ENCODE peak calls at places on chromosomes 4 and X, in seven cellular contexts. H, V, X, O, W, P and N are unnamed samples.
A peak's percentile ranks its signal among the peaks of the same experiment; 100 is the strongest.

GRCh38 chr4:172619218-172619617 is 549.4 kb upstream of the GALNT7 start:
- DNase-seq in P (no peak), X (no peak), H (no peak), W (no peak), O (no peak), V (no peak), N (no peak)

GRCh38 chr4:143207555-143207954 is 22.8 kb downstream of the USP38 start:
- DNase-seq in V (no peak), P (no peak), O (no peak), H (peak; percentile 64), W (no peak), X (no peak), N (no peak)

GRCh38 chrX:38754102-38754790 is 47.0 kb upstream of the MID1IP1 start:
- DNase-seq in W (no peak), V (no peak), P (peak; percentile 73), X (no peak), H (peak; percentile 75), O (no peak), N (no peak)

GRCh38 chrX:2711441-2711840 is 20.3 kb downstream of the CD99 start:
- DNase-seq in O (no peak), P (no peak), H (no peak), V (no peak), X (no peak), W (no peak), N (no peak)

GRCh38 chr4:156774422-156774821 is 197.2 kb downstream of the PDGFC start:
- DNase-seq in V (no peak), O (peak; percentile 73), H (peak; percentile 95), W (no peak), X (no peak), P (no peak), N (peak; percentile 42)

GRCh38 chrX:8743126-8743732 is 11.3 kb upstream of the ANOS1 start:
- DNase-seq in O (no peak), W (peak; percentile 49), H (peak; percentile 9), P (peak; percentile 90), X (peak; percentile 40), V (no peak), N (no peak)

GRCh38 chrX:8939344-8939743 is 94.6 kb downstream of the FAM9B start:
- DNase-seq in O (no peak), V (no peak), W (no peak), P (no peak), X (peak; percentile 49), H (no peak), N (no peak)

GRCh38 chr4:66606908-66607307 is 936.6 kb upstream of the EPHA5 start:
- DNase-seq in W (no peak), O (no peak), X (no peak), H (no peak), P (peak; percentile 52), V (no peak), N (no peak)

GRCh38 chr4:108060686-108061321 is 71.1 kb downstream of the HADH start:
- DNase-seq in P (no peak), V (no peak), X (no peak), H (no peak), O (no peak), W (no peak), N (no peak)

DNA sequence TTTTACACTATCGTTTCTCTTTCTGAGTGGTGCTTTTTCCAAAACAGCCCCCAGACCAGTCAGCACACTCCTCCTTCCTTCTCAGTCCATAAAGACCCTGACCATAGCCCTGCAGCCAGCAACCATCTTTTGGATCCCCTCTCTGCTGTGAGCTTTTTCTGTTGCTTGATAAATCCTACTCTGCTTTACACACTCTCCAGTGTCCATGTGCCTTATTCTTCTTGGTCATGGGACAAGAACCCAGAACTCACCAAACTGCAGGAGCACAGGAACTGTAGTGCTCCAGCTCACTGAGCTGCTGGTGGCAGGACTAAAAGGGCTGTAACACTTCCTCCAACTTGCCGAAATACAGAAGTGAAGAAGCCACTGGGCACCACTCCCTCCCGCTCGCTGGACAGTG is 32.5 kb downstream of the COX18 start:
- DNase-seq in H (no peak), W (no peak), X (no peak), O (no peak), P (no peak), V (no peak), N (no peak)
- H3K4me3 ChIP-seq in H (no peak overlapping the region), W (no peak overlapping the region), X (no peak overlapping the region), O (no peak overlapping the region), P (no peak overlapping the region), V (no peak overlapping the region), N (no peak overlapping the region)

GRCh38 chrX:18377802-18378201 is 23.3 kb upstream of the SCML2 start:
- DNase-seq in P (peak; percentile 75), V (no peak), W (no peak), O (no peak), X (no peak), H (peak; percentile 27), N (no peak)
- TF ChIP-seq CTCF in P (peak; percentile 72), V (peak; percentile 27), W (no peak), O (no peak), X (peak; percentile 43), H (peak; percentile 52), N (peak; percentile 16)

GRCh38 chr4:84051728-84052127 is 447.4 kb downstream of the NKX6-1 start:
- DNase-seq in H (no peak), V (no peak), P (peak; percentile 43), W (no peak), X (no peak), O (no peak), N (no peak)

GRCh38 chr4:84050014-84050413 is 449.1 kb downstream of the NKX6-1 start:
- DNase-seq in W (no peak), O (no peak), H (no peak), P (peak; percentile 80), V (no peak), X (no peak), N (no peak)
- H3K4me3 ChIP-seq in W (no peak overlapping the region), O (no peak overlapping the region), H (no peak overlapping the region), P (no peak overlapping the region), V (no peak overlapping the region), X (no peak overlapping the region), N (no peak overlapping the region)

GRCh38 chr4:128061566-128062536 is 739 bp downstream of the LARP1B start:
- DNase-seq in H (peak; percentile 15), W (peak; percentile 72), P (peak; percentile 90), X (peak; percentile 52), O (peak; percentile 78), V (peak; percentile 75), N (peak; percentile 73)
- TF ChIP-seq CTCF in H (no peak), W (no peak), P (peak; percentile 46), X (no peak), O (no peak), V (no peak), N (peak; percentile 15)

GRCh38 chr4:134364928-134365327 is 163.3 kb upstream of the PABPC4L start:
- DNase-seq in H (no peak), V (no peak), W (no peak), X (no peak), P (no peak), O (no peak), N (no peak)

GRCh38 chr4:134365852-134366251 is 164.3 kb upstream of the PABPC4L start:
- DNase-seq in X (peak; percentile 35), H (no peak), V (no peak), W (no peak), P (no peak), O (no peak), N (no peak)
- H3K4me3 ChIP-seq in X (no peak overlapping the region), H (no peak overlapping the region), V (no peak overlapping the region), W (no peak overlapping the region), P (no peak overlapping the region), O (no peak overlapping the region), N (no peak overlapping the region)

DNA sequence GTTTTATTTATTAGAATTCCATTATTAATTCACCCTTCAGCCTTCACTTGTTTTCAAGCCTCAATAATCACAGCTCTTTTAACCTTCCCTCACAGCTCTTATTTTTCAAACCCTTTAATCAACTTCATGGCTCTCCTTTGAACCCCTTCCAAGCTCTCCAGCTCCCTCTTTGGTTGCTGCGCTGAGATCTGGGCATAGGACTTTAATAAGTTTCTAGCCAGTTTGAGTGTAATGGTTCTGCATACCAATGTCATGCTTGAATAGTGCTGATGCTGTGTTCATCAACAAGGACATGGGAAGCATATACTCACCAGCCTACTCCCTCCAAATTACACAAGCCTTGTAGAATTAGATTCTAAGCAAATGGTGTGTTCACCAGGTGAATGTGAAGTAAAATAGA is 3.5 kb upstream of the RNF212 start:
- DNase-seq in O (no peak), W (no peak), P (no peak), X (no peak), V (no peak), H (peak; percentile 17), N (no peak)
- TF ChIP-seq CTCF in O (no peak), W (no peak), P (peak; percentile 43), X (no peak), V (no peak), H (peak; percentile 17), N (no peak)

GRCh38 chr4:182533948-182534347 is 290.7 kb downstream of the TENM3 start:
- DNase-seq in O (no peak), W (no peak), P (no peak), V (no peak), H (peak; percentile 5), X (no peak), N (no peak)

GRCh38 chr4:182540496-182540895 is 297.3 kb downstream of the TENM3 start:
- DNase-seq in X (no peak), P (no peak), W (no peak), O (no peak), V (no peak), H (no peak), N (no peak)

GRCh38 chr4:182531555-182532162 is 288.5 kb downstream of the TENM3 start:
- DNase-seq in V (no peak), X (no peak), P (no peak), O (no peak), H (no peak), W (no peak), N (no peak)

GRCh38 chr4:182536221-182536620 is 293.0 kb downstream of the TENM3 start:
- DNase-seq in V (no peak), W (no peak), P (peak; percentile 68), O (no peak), X (no peak), H (no peak), N (no peak)

DNA sequence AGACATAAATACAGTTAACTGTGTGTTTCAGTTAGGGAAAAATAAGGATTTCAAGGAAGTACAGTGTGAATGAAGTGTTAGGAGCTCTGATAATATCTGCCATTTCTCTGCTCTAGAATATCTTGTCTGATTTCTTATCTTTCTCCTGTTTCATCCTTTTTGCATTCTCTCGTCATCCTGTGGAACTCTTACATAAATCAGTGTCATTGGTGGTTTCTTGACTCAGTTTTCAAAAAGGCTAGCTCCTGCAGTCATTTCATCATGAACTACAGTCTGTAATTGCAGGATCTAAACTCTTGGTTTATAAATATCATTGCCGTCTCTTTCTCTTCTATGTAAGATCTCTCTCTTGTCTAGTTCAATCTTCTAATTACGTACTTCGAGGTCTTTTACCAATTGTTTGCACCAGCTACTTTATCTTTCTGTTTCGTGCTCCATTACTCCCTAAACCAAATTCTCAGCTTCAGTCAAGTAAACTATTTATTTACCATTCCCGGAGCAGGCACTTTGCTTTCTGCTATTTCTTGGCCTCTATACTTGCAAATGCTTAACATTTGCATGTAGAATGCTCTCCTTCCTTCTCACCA is 293.9 kb downstream of the TENM3 start:
- DNase-seq in X (no peak), P (no peak), V (no peak), O (no peak), W (no peak), H (no peak), N (no peak)
- H3K4me3 ChIP-seq in X (no peak overlapping the region), P (peak overlapping the region; percentile 20), V (no peak overlapping the region), O (no peak overlapping the region), W (no peak overlapping the region), H (no peak overlapping the region), N (no peak overlapping the region)

DNA sequence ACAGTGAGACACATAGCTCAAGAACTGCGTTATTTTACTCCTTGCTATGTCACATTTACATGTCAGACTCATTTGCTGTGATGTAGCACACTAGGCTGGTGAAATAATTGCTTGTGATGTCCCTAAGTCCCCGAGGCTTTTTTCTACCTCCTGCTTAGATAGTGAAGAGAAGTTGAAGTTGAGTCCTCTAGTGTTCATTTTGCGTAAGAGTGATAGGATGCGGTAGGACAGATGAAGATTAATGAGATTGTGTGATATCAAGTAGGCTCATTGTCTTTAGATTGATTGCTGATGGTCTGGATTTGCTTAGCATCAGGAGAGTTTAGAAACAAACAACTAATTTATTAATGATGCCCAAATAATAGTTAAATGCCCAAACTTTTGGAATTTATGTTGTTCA is 173.6 kb upstream of the NUDT6 start:
- DNase-seq in V (no peak), W (no peak), P (no peak), O (no peak), H (no peak), X (no peak), N (no peak)
- TF ChIP-seq CTCF in V (no peak), W (no peak), P (peak; percentile 80), O (no peak), H (peak; percentile 8), X (no peak), N (peak; percentile 27)